ENCODE peak calls at places on chromosomes 7 and 10, in ten cellular contexts. V is CD8-positive, alpha-beta T cell; S is brain microvascular endothelial cell; Z is AG04450; P is Peyer's patch; H is GM20000; T is AG09309; E is chondrocyte; G is neural progenitor cell; K is hepatocyte. A is an unnamed sample.

GRCh38 chr10:29532256-29532878 is 102.4 kb downstream of the SVIL start:
- DNase-seq in S (no peak), Z (no peak), T (no peak), P (no peak), G (no peak), H (no peak), K (no peak), V (no peak), E (no peak), A (no peak)

GRCh38 chr7:21368317-21368716 is 59.6 kb upstream of the SP4 start:
- DNase-seq in E (no peak), G (no peak), T (no peak), S (no peak), P (no peak), K (no peak), H (no peak), Z (no peak), V (no peak), A (no peak)

GRCh38 chr10:126147866-126148578 is 240.3 kb downstream of the ADAM12 start:
- DNase-seq in E (no peak), P (no peak), H (no peak), Z (no peak), K (no peak), T (peak), G (peak), V (no peak), S (peak), A (no peak)

GRCh38 chr7:43384585-43385308 is 198.2 kb upstream of the STK17A start:
- DNase-seq in E (no peak), G (no peak), P (no peak), Z (no peak), K (no peak), T (no peak), V (no peak), H (no peak), S (no peak), A (no peak)

GRCh38 chr10:35563266-35563891 is 41.8 kb upstream of the GJD4 start:
- DNase-seq in H (peak), T (no peak), P (peak), K (peak), Z (peak), G (peak), E (no peak), S (peak), V (no peak), A (peak)

GRCh38 chr10:125925244-125925834 is 29.0 kb downstream of the FANK1 start:
- DNase-seq in Z (no peak), E (no peak), K (no peak), H (no peak), V (no peak), T (no peak), S (no peak), G (no peak), P (no peak), A (no peak)

GRCh38 chr7:136114966-136115762 is 138.0 kb upstream of the MTPN start:
- DNase-seq in V (peak), S (peak), E (no peak), H (peak), Z (peak), K (peak), G (peak), T (peak), P (peak), A (peak)

GRCh38 chr7:73718905-73719805 is at the start of gene STX1A:
- DNase-seq in E (no peak), S (peak), G (peak), H (peak), P (peak), K (peak), Z (no peak), V (peak), T (no peak), A (peak)

GRCh38 chr10:93701903-93702277 is 502 bp downstream of the FRA10AC1 start:
- DNase-seq in H (peak), T (peak), V (no peak), G (no peak), P (no peak), S (peak), K (peak), Z (no peak), E (no peak), A (peak)

DNA sequence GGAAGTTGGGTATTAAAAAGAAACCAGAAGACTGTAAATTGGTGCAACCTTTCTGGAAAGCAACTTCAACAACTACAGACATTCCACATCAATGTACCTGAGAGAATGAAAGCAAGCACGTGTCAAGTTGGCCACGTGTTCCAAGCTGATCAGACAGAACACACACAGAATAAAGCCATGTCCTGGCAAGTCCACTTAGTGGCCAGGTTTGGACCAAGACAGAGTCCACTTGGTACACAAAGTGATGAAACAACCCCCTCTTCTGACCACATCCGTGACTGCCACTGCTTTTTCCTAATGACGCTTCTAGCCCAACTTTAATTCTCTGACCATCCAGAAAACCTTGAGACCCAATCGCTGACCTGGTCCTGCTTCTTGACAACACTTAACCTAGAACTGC is 109.4 kb downstream of the ABLIM1 start:
- DNase-seq in S (peak), T (peak), G (peak), Z (no peak), K (peak), P (peak), E (no peak), H (peak), V (no peak), A (no peak)
- TF ChIP-seq CTCF in S (peak), T (peak), G (peak), Z (peak), K (peak), P (peak), E (peak), H (peak), V (no peak), A (peak)

DNA sequence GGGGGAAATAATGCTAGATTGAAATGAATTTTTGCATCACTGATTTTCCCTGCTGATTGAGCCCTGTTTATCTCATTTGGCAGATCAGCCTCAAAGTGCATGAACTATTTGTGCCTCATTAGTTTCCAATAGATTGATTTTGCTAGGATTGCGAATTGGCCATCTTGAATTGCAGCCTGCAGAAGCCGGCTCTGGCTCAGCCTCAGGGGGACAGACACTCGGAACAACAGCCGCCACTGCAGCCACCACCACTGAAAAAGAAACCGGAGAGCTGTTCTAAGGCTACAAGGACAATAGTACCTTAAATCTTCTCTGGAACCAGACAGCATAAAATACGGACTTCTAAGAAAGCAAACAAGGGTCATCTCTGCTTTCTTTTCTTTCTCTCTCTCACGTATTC is 11.3 kb upstream of the SORBS1 start:
- DNase-seq in P (peak), T (no peak), Z (no peak), E (no peak), H (no peak), K (no peak), V (no peak), S (no peak), G (peak), A (no peak)
- TF ChIP-seq CTCF in P (no peak), T (no peak), Z (no peak), E (no peak), H (no peak), K (no peak), V (no peak), S (no peak), G (no peak), A (no peak)

DNA sequence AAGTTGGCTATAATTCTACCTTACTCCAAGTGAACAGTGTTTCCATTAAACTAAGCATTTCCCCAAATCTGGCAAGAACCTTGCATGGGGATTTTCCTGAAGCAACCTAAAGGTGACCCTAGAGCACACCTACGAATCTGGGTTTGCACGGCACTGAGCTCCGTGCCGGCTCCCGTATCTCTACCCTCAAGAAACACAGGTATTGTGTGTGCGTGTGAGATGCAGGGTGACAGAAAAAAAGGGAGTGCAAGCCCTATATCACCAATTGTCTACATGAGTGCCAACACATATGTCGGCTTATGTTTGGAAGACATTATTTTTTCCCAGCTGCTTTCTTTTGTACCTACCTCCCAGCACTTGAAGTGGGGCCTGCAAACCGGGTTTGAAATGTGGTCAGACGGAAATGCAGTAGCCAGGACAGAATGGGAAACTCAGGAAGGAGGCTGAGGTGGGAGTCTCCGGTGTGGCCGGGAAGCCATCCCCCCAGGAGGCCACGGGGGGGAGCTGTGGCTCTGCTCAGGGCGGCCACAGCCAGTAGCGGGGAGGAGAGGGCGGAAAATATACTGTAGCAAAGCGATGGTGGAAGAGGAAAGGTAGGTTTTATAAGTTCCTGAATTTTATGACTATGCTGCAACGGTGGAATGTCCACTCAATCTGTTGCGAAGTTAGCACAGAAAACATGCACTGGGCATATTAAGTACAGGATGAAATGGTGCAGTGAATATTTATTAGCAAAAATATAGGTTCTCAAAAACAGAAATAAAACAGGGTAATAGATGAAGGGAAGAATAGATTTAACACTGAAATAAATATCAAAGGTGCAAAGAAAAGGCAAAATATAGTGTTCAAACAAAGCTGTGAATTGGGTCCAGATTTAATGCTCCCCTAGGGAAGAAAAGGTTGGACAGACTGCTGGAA is 435.5 kb upstream of the MGMT start:
- DNase-seq in S (peak), T (no peak), H (peak), G (peak), V (no peak), Z (no peak), K (peak), P (no peak), E (no peak), A (peak)
- TF ChIP-seq CTCF in S (peak), T (peak), H (peak), G (peak), V (peak), Z (peak), K (peak), P (peak), E (peak), A (peak)

GRCh38 chr7:108129018-108129965 is 869 bp downstream of the LAMB4 start:
- DNase-seq in S (no peak), V (no peak), G (no peak), H (no peak), K (no peak), E (no peak), T (no peak), P (no peak), Z (no peak), A (no peak)
- TF ChIP-seq CTCF in S (no peak), V (no peak), G (no peak), H (no peak), K (no peak), E (no peak), T (no peak), P (no peak), Z (no peak), A (no peak)

GRCh38 chr10:111319866-111320265 is 243.0 kb downstream of the ADRA2A start:
- DNase-seq in P (no peak), Z (no peak), G (no peak), S (no peak), T (no peak), E (no peak), H (no peak), K (no peak), V (no peak), A (no peak)

GRCh38 chr10:111323567-111323966 is 246.7 kb downstream of the ADRA2A start:
- DNase-seq in T (peak), S (no peak), E (no peak), G (peak), Z (no peak), H (no peak), P (no peak), K (no peak), V (no peak), A (no peak)
- TF ChIP-seq CTCF in T (no peak), S (no peak), E (peak), G (peak), Z (no peak), H (no peak), P (peak), K (peak), V (no peak), A (no peak)

A was measured in GM13977.